ENCODE peak calls at places on chromosomes 13 and 19, in eight cellular contexts. One of them, this sample, is unnamed.

GRCh38 chr13:73997964-73998363 is 136.2 kb downstream of the KLF12 start:
- DNase-seq in cardiac muscle cell: no peak
- DNase-seq in fibroblast of mammary gland: no peak
- DNase-seq in colonic mucosa: no peak
- DNase-seq in GM12865: no peak
- DNase-seq in cardiac fibroblast: no peak
- DNase-seq in AG04449: no peak
- DNase-seq in HCT116: no peak
- DNase-seq in this sample: no peak

GRCh38 chr13:38872693-38873092 is 117.9 kb downstream of the STOML3 start:
- DNase-seq in cardiac muscle cell: peak; percentile 57
- DNase-seq in fibroblast of mammary gland: peak; percentile 43
- DNase-seq in colonic mucosa: no peak
- DNase-seq in GM12865: peak; percentile 73
- DNase-seq in cardiac fibroblast: peak; percentile 46
- DNase-seq in AG04449: no peak
- DNase-seq in HCT116: peak; percentile 42
- DNase-seq in this sample: peak; percentile 28

GRCh38 chr19:11142528-11143171 is 12.9 kb downstream of the SPC24 start:
- DNase-seq in cardiac muscle cell: peak; percentile 98
- DNase-seq in fibroblast of mammary gland: peak; percentile 94
- DNase-seq in colonic mucosa: peak; percentile 74
- DNase-seq in GM12865: no peak
- DNase-seq in cardiac fibroblast: peak; percentile 98
- DNase-seq in AG04449: peak; percentile 59
- DNase-seq in HCT116: peak; percentile 79
- DNase-seq in this sample: peak; percentile 88

GRCh38 chr13:51437550-51438127 is 15.2 kb downstream of the INTS6 start:
- DNase-seq in cardiac muscle cell: no peak
- DNase-seq in fibroblast of mammary gland: no peak
- DNase-seq in colonic mucosa: no peak
- DNase-seq in GM12865: no peak
- DNase-seq in cardiac fibroblast: no peak
- DNase-seq in AG04449: no peak
- DNase-seq in HCT116: no peak
- DNase-seq in this sample: no peak

GRCh38 chr19:21135433-21135832 is 6.4 kb upstream of the ZNF431 start:
- DNase-seq in cardiac muscle cell: no peak
- DNase-seq in fibroblast of mammary gland: no peak
- DNase-seq in colonic mucosa: no peak
- DNase-seq in GM12865: no peak
- DNase-seq in cardiac fibroblast: no peak
- DNase-seq in AG04449: no peak
- DNase-seq in HCT116: no peak
- DNase-seq in this sample: no peak

GRCh38 chr13:113837554-113838355 is 26.1 kb downstream of the GAS6 start:
- DNase-seq in cardiac muscle cell: peak; percentile 98
- DNase-seq in fibroblast of mammary gland: peak; percentile 99
- DNase-seq in colonic mucosa: peak; percentile 86
- DNase-seq in GM12865: peak; percentile 47
- DNase-seq in cardiac fibroblast: peak; percentile 98
- DNase-seq in AG04449: peak; percentile 90
- DNase-seq in HCT116: peak; percentile 67
- DNase-seq in this sample: peak; percentile 98

GRCh38 chr19:13022859-13023636 is 27.8 kb downstream of the NFIX start:
- DNase-seq in cardiac muscle cell: peak; percentile 97
- DNase-seq in fibroblast of mammary gland: peak; percentile 97
- DNase-seq in colonic mucosa: peak; percentile 84
- DNase-seq in GM12865: peak; percentile 42
- DNase-seq in cardiac fibroblast: peak; percentile 97
- DNase-seq in AG04449: peak; percentile 88
- DNase-seq in HCT116: no peak
- DNase-seq in this sample: peak; percentile 95

GRCh38 chr19:3098141-3098514 is 4.0 kb downstream of the GNA11 start:
- DNase-seq in cardiac muscle cell: no peak
- DNase-seq in fibroblast of mammary gland: peak; percentile 47
- DNase-seq in colonic mucosa: peak; percentile 57
- DNase-seq in GM12865: no peak
- DNase-seq in cardiac fibroblast: no peak
- DNase-seq in AG04449: no peak
- DNase-seq in HCT116: no peak
- DNase-seq in this sample: peak; percentile 39

GRCh38 chr13:40319699-40320586 is 346.5 kb downstream of the FOXO1 start:
- DNase-seq in cardiac muscle cell: no peak
- DNase-seq in fibroblast of mammary gland: no peak
- DNase-seq in colonic mucosa: no peak
- DNase-seq in GM12865: no peak
- DNase-seq in cardiac fibroblast: no peak
- DNase-seq in AG04449: no peak
- DNase-seq in HCT116: no peak
- DNase-seq in this sample: peak; percentile 30

GRCh38 chr19:49153167-49153809 is 1.9 kb downstream of the HRC start:
- DNase-seq in cardiac muscle cell: no peak
- DNase-seq in fibroblast of mammary gland: no peak
- DNase-seq in colonic mucosa: no peak
- DNase-seq in GM12865: no peak
- DNase-seq in cardiac fibroblast: no peak
- DNase-seq in AG04449: no peak
- DNase-seq in HCT116: no peak
- DNase-seq in this sample: no peak
- TF ChIP-seq CTCF in cardiac muscle cell: no peak
- TF ChIP-seq CTCF in fibroblast of mammary gland: no peak
- TF ChIP-seq CTCF in colonic mucosa: no peak
- TF ChIP-seq CTCF in GM12865: no peak
- TF ChIP-seq CTCF in cardiac fibroblast: no peak
- TF ChIP-seq CTCF in AG04449: no peak
- TF ChIP-seq CTCF in HCT116: no peak
- TF ChIP-seq CTCF in this sample: no peak

DNA sequence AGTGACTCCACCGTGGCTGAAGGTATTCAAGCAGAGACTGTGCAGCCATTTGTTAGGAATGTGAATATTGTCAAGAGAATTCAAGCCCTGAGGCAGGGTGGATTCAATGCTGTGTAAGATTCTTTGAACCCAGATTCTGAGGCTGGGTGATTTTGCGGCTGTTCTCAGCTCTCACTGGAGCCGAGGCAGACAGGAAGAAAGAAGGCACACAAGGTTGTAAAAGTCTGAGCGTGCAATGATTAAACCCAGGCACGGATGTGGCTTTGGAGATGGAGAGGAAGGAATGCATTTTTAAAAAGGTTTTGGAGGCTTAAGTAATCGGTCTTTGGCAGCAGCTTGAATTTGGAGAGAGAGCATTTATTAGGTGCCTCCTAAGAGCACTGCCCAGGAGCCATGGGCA is 187.9 kb downstream of the KATNAL1 start:
- DNase-seq in cardiac muscle cell: peak; percentile 74
- DNase-seq in fibroblast of mammary gland: peak; percentile 70
- DNase-seq in colonic mucosa: no peak
- DNase-seq in GM12865: peak; percentile 34
- DNase-seq in cardiac fibroblast: peak; percentile 65
- DNase-seq in AG04449: peak; percentile 70
- DNase-seq in HCT116: no peak
- DNase-seq in this sample: peak; percentile 84
- H3K4me3 ChIP-seq in cardiac muscle cell: no peak overlapping the region
- H3K4me3 ChIP-seq in fibroblast of mammary gland: no peak overlapping the region
- H3K4me3 ChIP-seq in colonic mucosa: no peak overlapping the region
- H3K4me3 ChIP-seq in GM12865: no peak overlapping the region
- H3K4me3 ChIP-seq in cardiac fibroblast: no peak overlapping the region
- H3K4me3 ChIP-seq in AG04449: peak overlapping the region; percentile 35
- H3K4me3 ChIP-seq in HCT116: no peak overlapping the region
- H3K4me3 ChIP-seq in this sample: peak overlapping the region; percentile 23

GRCh38 chr19:5326545-5326944 is 14.1 kb downstream of the PTPRS start:
- DNase-seq in cardiac muscle cell: no peak
- DNase-seq in fibroblast of mammary gland: no peak
- DNase-seq in colonic mucosa: no peak
- DNase-seq in GM12865: no peak
- DNase-seq in cardiac fibroblast: no peak
- DNase-seq in AG04449: no peak
- DNase-seq in HCT116: no peak
- DNase-seq in this sample: no peak
- TF ChIP-seq CTCF in cardiac muscle cell: no peak
- TF ChIP-seq CTCF in fibroblast of mammary gland: no peak
- TF ChIP-seq CTCF in colonic mucosa: no peak
- TF ChIP-seq CTCF in GM12865: no peak
- TF ChIP-seq CTCF in cardiac fibroblast: no peak
- TF ChIP-seq CTCF in AG04449: no peak
- TF ChIP-seq CTCF in HCT116: no peak
- TF ChIP-seq CTCF in this sample: no peak

GRCh38 chr19:7635670-7636069 is 1.2 kb upstream of the STXBP2 start:
- DNase-seq in cardiac muscle cell: no peak
- DNase-seq in fibroblast of mammary gland: no peak
- DNase-seq in colonic mucosa: no peak
- DNase-seq in GM12865: no peak
- DNase-seq in cardiac fibroblast: no peak
- DNase-seq in AG04449: no peak
- DNase-seq in HCT116: no peak
- DNase-seq in this sample: no peak
- H3K4me3 ChIP-seq in cardiac muscle cell: no peak overlapping the region
- H3K4me3 ChIP-seq in fibroblast of mammary gland: no peak overlapping the region
- H3K4me3 ChIP-seq in colonic mucosa: no peak overlapping the region
- H3K4me3 ChIP-seq in GM12865: no peak overlapping the region
- H3K4me3 ChIP-seq in cardiac fibroblast: no peak overlapping the region
- H3K4me3 ChIP-seq in AG04449: no peak overlapping the region
- H3K4me3 ChIP-seq in HCT116: no peak overlapping the region
- H3K4me3 ChIP-seq in this sample: no peak overlapping the region

This sample was measured in mammary epithelial cell.